ENCODE peak calls at places on chromosomes 13 and 19, in six cellular contexts. X is tibial nerve; R is stimulated activated CD8-positive, alpha-beta memory T cell treated with anti-CD3 and anti-CD28 coated beads, Interleukin-2, amount 100 ng/mL, for 48 hours; D is H7; C is HT-29; E is EH. I is an unnamed sample.

GRCh38 chr19:20423381-20424207 is 142.0 kb downstream of the ZNF737 start:
- DNase-seq in X (peak), R (no peak), D (peak), C (no peak), E (peak), I (peak)

GRCh38 chr13:33875658-33876401 is 57.9 kb downstream of the RFC3 start:
- DNase-seq in X (no peak), R (no peak), D (no peak), C (no peak), E (no peak), I (no peak)

GRCh38 chr19:5697022-5697889 is 7.2 kb downstream of the RPL36 start:
- DNase-seq in X (no peak), R (no peak), D (no peak), C (no peak), E (no peak), I (no peak)

GRCh38 chr19:48415395-48415794 is 21.9 kb downstream of the GRIN2D start:
- DNase-seq in X (peak), R (peak), D (peak), C (peak), E (peak), I (peak)

GRCh38 chr19:52660981-52661380 is 22.8 kb upstream of the ZNF83 start:
- DNase-seq in X (no peak), R (no peak), D (no peak), C (no peak), E (peak), I (peak)

GRCh38 chr13:108690726-108691125 is 61.3 kb downstream of the MYO16 start:
- DNase-seq in X (no peak), R (no peak), D (no peak), C (no peak), E (no peak), I (no peak)

GRCh38 chr13:106275441-106276032 is 259.9 kb downstream of the EFNB2 start:
- DNase-seq in X (no peak), R (no peak), D (no peak), C (no peak), E (no peak), I (no peak)

GRCh38 chr13:32021785-32022184 is 9.8 kb upstream of the FRY start:
- DNase-seq in X (no peak), R (no peak), D (no peak), C (no peak), E (peak), I (no peak)

GRCh38 chr13:100648354-100648753 is 26.2 kb downstream of the TMTC4 start:
- DNase-seq in X (no peak), R (no peak), D (no peak), C (no peak), E (peak), I (no peak)

GRCh38 chr13:91361755-91362271 is 14.3 kb downstream of the MIR17HG start:
- DNase-seq in X (no peak), R (no peak), D (no peak), C (no peak), E (no peak), I (peak)

GRCh38 chr19:18274776-18275356 is 614 bp upstream of the IQCN start:
- DNase-seq in X (peak), R (no peak), D (peak), C (peak), E (peak), I (peak)

GRCh38 chr13:96671073-96671472 is 323.2 kb downstream of the OXGR1 start:
- DNase-seq in X (no peak), R (no peak), D (no peak), C (no peak), E (peak), I (no peak)

GRCh38 chr13:35818577-35819165 is 312.5 kb downstream of the DCLK1 start:
- DNase-seq in X (no peak), R (no peak), D (peak), C (peak), E (peak), I (peak)

I was measured in mesenchymal stem cell.